ENCODE peak calls at places on chromosomes 6 and 20, in seven cellular contexts. U, Y, E, B, C, A and W are unnamed samples.
A peak's percentile ranks its signal among the peaks of the same experiment; 100 is the strongest.

GRCh38 chr6:169019727-169020491 is 233.7 kb downstream of the THBS2 start:
- DNase-seq in C (peak; percentile 14), A (no peak), U (no peak), B (no peak), E (no peak), Y (no peak), W (peak; percentile 8)

GRCh38 chr6:6749791-6750434 is 161.4 kb downstream of the LY86 start:
- DNase-seq in E (peak; percentile 87), U (peak; percentile 65), A (peak; percentile 74), C (peak; percentile 97), B (peak; percentile 88), Y (no peak), W (peak; percentile 76)

GRCh38 chr20:51326241-51326819 is 216.2 kb downstream of the NFATC2 start:
- DNase-seq in Y (no peak), U (no peak), C (peak; percentile 76), E (no peak), B (no peak), A (peak; percentile 45), W (peak; percentile 42)

GRCh38 chr6:107560657-107561056 is 70.7 kb downstream of the SOBP start:
- DNase-seq in A (peak; percentile 33), Y (no peak), U (no peak), B (peak; percentile 54), E (no peak), C (peak; percentile 6), W (peak; percentile 3)

GRCh38 chr6:39157511-39157910 is 42.5 kb upstream of the SAYSD1 start:
- DNase-seq in Y (no peak), U (no peak), E (no peak), A (no peak), B (no peak), C (no peak), W (no peak)

GRCh38 chr6:169802790-169803189 is 51.4 kb downstream of the ERMARD start:
- DNase-seq in B (no peak), A (no peak), Y (no peak), U (no peak), C (peak; percentile 22), E (no peak), W (no peak)

GRCh38 chr20:11229772-11230171 is 556.0 kb upstream of the JAG1 start:
- DNase-seq in U (peak; percentile 51), A (peak; percentile 96), B (peak; percentile 47), Y (no peak), E (peak; percentile 38), C (peak; percentile 99), W (peak; percentile 21)

GRCh38 chr6:38215651-38216319 is 396.3 kb downstream of the ZFAND3 start:
- DNase-seq in B (no peak), C (no peak), A (no peak), U (no peak), E (no peak), Y (no peak), W (no peak)

GRCh38 chr6:145036848-145037567 is 698.3 kb downstream of the EPM2A start:
- DNase-seq in A (no peak), U (no peak), Y (no peak), B (no peak), E (no peak), C (peak; percentile 19), W (no peak)

GRCh38 chr20:38190936-38191371 is 25.9 kb upstream of the TGM2 start:
- DNase-seq in U (peak; percentile 73), E (no peak), B (no peak), A (no peak), C (no peak), Y (no peak), W (no peak)

GRCh38 chr6:135871878-135872277 is 20.4 kb downstream of the PDE7B start:
- DNase-seq in C (peak; percentile 75), B (no peak), Y (no peak), A (peak; percentile 80), U (no peak), E (no peak), W (no peak)

GRCh38 chr6:133040025-133040838 is 200.9 kb upstream of the EYA4 start:
- DNase-seq in B (no peak), U (no peak), Y (no peak), C (peak; percentile 34), A (peak; percentile 1), E (no peak), W (peak; percentile 2)

GRCh38 chr6:18245642-18246041 is 18.7 kb downstream of the DEK start:
- DNase-seq in Y (no peak), E (no peak), B (no peak), U (no peak), A (no peak), C (no peak), W (no peak)

GRCh38 chr6:168650686-168651085 is 209.7 kb downstream of the SMOC2 start:
- DNase-seq in A (no peak), U (no peak), E (no peak), Y (no peak), C (no peak), B (peak; percentile 71), W (no peak)

GRCh38 chr6:98834060-98835031 is at the start of gene POU3F2:
- DNase-seq in C (peak; percentile 77), U (peak; percentile 48), Y (peak; percentile 76), E (peak; percentile 14), A (peak; percentile 62), B (peak; percentile 87), W (peak; percentile 70)

GRCh38 chr6:105759946-105760345 is 326.2 kb upstream of the PRDM1 start:
- DNase-seq in C (peak; percentile 95), E (no peak), U (no peak), Y (no peak), B (no peak), A (peak; percentile 86), W (no peak)

GRCh38 chr6:145532361-145532760 is 203.0 kb downstream of the EPM2A start:
- DNase-seq in C (no peak), B (no peak), U (no peak), E (no peak), A (no peak), Y (no peak), W (no peak)

GRCh38 chr6:155645328-155645727 is 189.7 kb upstream of the NOX3 start:
- DNase-seq in U (no peak), C (peak; percentile 62), E (peak; percentile 25), B (no peak), Y (no peak), A (no peak), W (no peak)

GRCh38 chr6:106547961-106548453 is 81.3 kb downstream of the RTN4IP1 start:
- DNase-seq in C (peak; percentile 85), A (peak; percentile 22), Y (no peak), B (peak; percentile 36), E (peak; percentile 55), U (no peak), W (no peak)

GRCh38 chr6:33799714-33800113 is 4.1 kb downstream of the MLN start:
- DNase-seq in A (peak; percentile 58), E (no peak), Y (no peak), B (no peak), U (no peak), C (no peak), W (peak; percentile 2)

GRCh38 chr6:165605901-165606739 is 56.9 kb downstream of the PDE10A start:
- DNase-seq in E (no peak), Y (no peak), A (no peak), B (no peak), C (no peak), U (no peak), W (no peak)

GRCh38 chr6:110064744-110065524 is 86.8 kb downstream of the GPR6 start:
- DNase-seq in A (no peak), U (no peak), E (no peak), C (no peak), B (no peak), Y (no peak), W (no peak)

GRCh38 chr6:151060742-151061100 is 179.0 kb upstream of the AKAP12 start:
- DNase-seq in C (no peak), U (no peak), B (no peak), A (no peak), E (no peak), Y (no peak), W (no peak)

GRCh38 chr20:22400440-22400839 is 183.9 kb downstream of the FOXA2 start:
- DNase-seq in A (no peak), C (no peak), E (no peak), B (no peak), Y (no peak), U (no peak), W (no peak)

GRCh38 chr20:22402550-22402949 is 181.8 kb downstream of the FOXA2 start:
- DNase-seq in B (no peak), E (no peak), A (no peak), Y (no peak), U (no peak), C (no peak), W (no peak)

GRCh38 chr20:22404609-22405170 is 179.7 kb downstream of the FOXA2 start:
- DNase-seq in E (no peak), Y (no peak), C (no peak), B (no peak), U (no peak), A (peak; percentile 8), W (no peak)

GRCh38 chr20:22403860-22404608 is 180.3 kb downstream of the FOXA2 start:
- DNase-seq in E (no peak), U (no peak), C (no peak), B (no peak), A (no peak), Y (no peak), W (peak; percentile 33)

GRCh38 chr20:22402990-22403859 is 181.1 kb downstream of the FOXA2 start:
- DNase-seq in A (no peak), C (no peak), Y (no peak), B (no peak), U (no peak), E (no peak), W (no peak)
- H3K4me3 ChIP-seq in A (peak overlapping the region; percentile 41), C (no peak overlapping the region), Y (peak overlapping the region; percentile 28), B (peak overlapping the region; percentile 1), U (peak overlapping the region; percentile 21), E (no peak overlapping the region), W (no peak overlapping the region)

DNA sequence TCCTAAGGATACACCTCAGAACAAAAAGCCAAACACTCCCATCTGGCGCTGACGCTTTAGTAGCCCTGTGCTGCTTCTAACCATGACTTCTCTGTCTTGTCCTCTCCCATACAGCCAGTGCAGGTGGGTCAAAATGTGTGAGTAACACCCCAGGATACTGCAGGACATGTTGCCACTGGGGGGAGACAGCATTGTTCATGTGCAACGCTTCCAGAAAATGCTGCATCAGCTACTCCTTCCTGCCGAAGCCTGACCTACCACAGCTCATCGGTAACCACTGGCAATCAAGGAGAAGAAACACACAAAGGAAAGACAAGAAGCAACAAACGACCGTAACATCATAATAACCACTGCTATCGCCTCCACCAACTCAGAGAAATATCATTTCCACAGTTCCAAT is 1.4 kb downstream of the DEFB132 start:
- DNase-seq in A (peak; percentile 21), Y (no peak), E (no peak), U (no peak), B (no peak), C (peak; percentile 16), W (no peak)
- TF ChIP-seq CTCF in A (peak; percentile 38), Y (no peak), E (peak; percentile 13), U (no peak), B (no peak), C (peak; percentile 25), W (no peak)

GRCh38 chr6:149450679-149451360 is 34.0 kb downstream of the ZC3H12D start:
- DNase-seq in A (no peak), B (no peak), C (no peak), Y (no peak), U (no peak), E (no peak), W (peak; percentile 72)
- H3K4me3 ChIP-seq in A (peak overlapping the region; percentile 17), B (peak overlapping the region; percentile 41), C (no peak overlapping the region), Y (peak overlapping the region; percentile 44), U (peak overlapping the region; percentile 55), E (peak overlapping the region; percentile 21), W (peak overlapping the region; percentile 17)

GRCh38 chr20:48350291-48350988 is 477.4 kb downstream of the PREX1 start:
- DNase-seq in B (no peak), A (no peak), U (no peak), E (no peak), Y (no peak), C (no peak), W (no peak)
- TF ChIP-seq CTCF in B (no peak), A (peak; percentile 19), U (no peak), E (peak; percentile 40), Y (no peak), C (no peak), W (no peak)